ENCODE peak calls at places on chromosomes 11 and 22, in four cellular contexts. X, K, D and R are unnamed samples.

GRCh38 chr11:11960687-11961086 is 47.7 kb downstream of the DKK3 start:
- DNase-seq in X (no peak), D (no peak), K (no peak), R (no peak)

GRCh38 chr22:42142771-42143461 is 12.3 kb upstream of the CYP2D6 start:
- DNase-seq in D (no peak), K (no peak), X (no peak), R (no peak)

GRCh38 chr11:126410649-126411048 is 55.2 kb downstream of the ST3GAL4 start:
- DNase-seq in K (peak; percentile 56), X (no peak), D (no peak), R (no peak)

GRCh38 chr11:75524576-75525432 is 937 bp downstream of the GDPD5 start:
- DNase-seq in K (peak; percentile 86), X (no peak), D (peak; percentile 72), R (peak; percentile 59)

GRCh38 chr11:78338138-78338537 is 79.5 kb downstream of the GAB2 start:
- DNase-seq in D (no peak), K (no peak), X (peak; percentile 16), R (no peak)

GRCh38 chr11:11220786-11221185 is 132.3 kb downstream of the CSNK2A3 start:
- DNase-seq in X (no peak), K (no peak), D (no peak), R (no peak)

GRCh38 chr11:47259178-47259977 is 1.6 kb downstream of the NR1H3 start:
- DNase-seq in D (peak; percentile 85), K (peak; percentile 75), X (peak; percentile 68), R (no peak)

GRCh38 chr11:62124186-62125113 is 639 bp downstream of the INCENP start:
- DNase-seq in X (peak; percentile 71), D (no peak), K (no peak), R (no peak)

GRCh38 chr22:29002603-29003002 is 59.0 kb downstream of the C22orf31 start:
- DNase-seq in X (no peak), K (no peak), D (no peak), R (no peak)

GRCh38 chr11:34214961-34215805 is 109.8 kb downstream of the NAT10 start:
- DNase-seq in X (no peak), D (no peak), K (no peak), R (no peak)

GRCh38 chr22:24796860-24797259 is 9.2 kb upstream of the SGSM1 start:
- DNase-seq in K (no peak), X (no peak), D (no peak), R (no peak)

GRCh38 chr22:20946991-20947390 is 20.1 kb upstream of the AIFM3 start:
- DNase-seq in K (peak; percentile 9), X (no peak), D (no peak), R (no peak)

GRCh38 chr22:23219787-23220484 is 39.6 kb downstream of the BCR start:
- DNase-seq in D (no peak), X (peak; percentile 94), K (peak; percentile 89), R (no peak)

GRCh38 chr22:27961182-27961581 is 42.1 kb upstream of the PITPNB start:
- DNase-seq in X (no peak), D (no peak), K (no peak), R (no peak)

GRCh38 chr11:1151366-1152315 is 6.1 kb upstream of the MUC5AC start:
- DNase-seq in D (no peak), K (peak; percentile 64), X (no peak), R (no peak)

GRCh38 chr11:93123351-93123898 is 74.4 kb downstream of the SLC36A4 start:
- DNase-seq in X (peak; percentile 30), D (no peak), K (no peak), R (no peak)

GRCh38 chr11:40338062-40338461 is 1121.4 kb downstream of the LRRC4C start:
- DNase-seq in K (no peak), D (no peak), X (no peak), R (no peak)
- TF ChIP-seq POLR2AphosphoS5 in K (no peak), D (no peak), X (no peak), R (no peak)

DNA sequence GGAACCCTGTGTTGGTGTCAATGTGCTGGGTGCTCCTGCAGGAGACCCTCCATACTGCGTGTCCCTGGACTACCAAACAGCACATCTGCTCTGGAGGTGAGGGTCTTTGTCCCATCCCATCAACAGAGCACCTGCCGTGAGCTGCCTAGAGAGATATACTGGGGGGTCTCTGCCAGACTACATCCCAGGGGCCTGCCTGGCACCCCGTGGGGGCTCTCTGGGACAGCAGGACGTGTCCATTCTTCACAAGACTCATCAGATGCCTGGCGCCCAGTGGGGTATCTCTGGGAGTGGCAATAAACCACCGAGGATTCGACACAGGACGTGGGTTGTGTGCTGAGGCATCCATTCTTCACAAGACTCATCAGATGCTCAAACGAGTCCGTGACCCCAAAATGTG is 42.7 kb downstream of the SHANK2 start:
- DNase-seq in D (no peak), X (no peak), K (peak; percentile 53), R (no peak)
- TF ChIP-seq POLR2A in D (no peak), X (no peak), K (no peak), R (no peak)

GRCh38 chr22:47341464-47341863 is 579.0 kb downstream of the TBC1D22A start:
- DNase-seq in X (no peak), D (no peak), K (no peak), R (no peak)
- TF ChIP-seq POLR2AphosphoS5 in X (no peak), D (no peak), K (no peak), R (no peak)

GRCh38 chr11:119378851-119379465 is 2.5 kb downstream of the USP2 start:
- DNase-seq in K (no peak), D (peak; percentile 57), X (peak; percentile 85), R (no peak)
- TF ChIP-seq POLR2A in K (no peak), D (no peak), X (no peak), R (no peak)